ENCODE peak calls at places on chromosomes 5 and 9, in five cellular contexts. D is GM13977, N is Peyer's patch, Y is bronchial epithelial cell, R is cardiac fibroblast. G is an unnamed sample.
A peak's percentile ranks its signal among the peaks of the same experiment; 100 is the strongest.

GRCh38 chr9:706073-706472 is 135.4 kb upstream of the DMRT1 start:
- DNase-seq in R (peak; percentile 22), D (no peak), N (no peak), Y (peak; percentile 19), G (no peak)

GRCh38 chr9:89920901-89921300 is 316.1 kb downstream of the GADD45G start:
- DNase-seq in R (no peak), Y (no peak), N (no peak), D (no peak), G (no peak)

GRCh38 chr5:18742830-18743229 is 1108.6 kb downstream of the TAF11L14 start:
- DNase-seq in N (no peak), Y (no peak), D (no peak), R (no peak), G (no peak)

GRCh38 chr9:37174247-37174646 is 53.9 kb downstream of the ZCCHC7 start:
- DNase-seq in D (no peak), N (no peak), R (peak; percentile 60), Y (peak; percentile 4), G (no peak)

GRCh38 chr9:129008469-129008965 is 19.6 kb downstream of the SH3GLB2 start:
- DNase-seq in Y (no peak), N (no peak), D (no peak), R (no peak), G (no peak)

GRCh38 chr5:72167790-72168189 is 60.5 kb downstream of the MAP1B start:
- DNase-seq in R (peak; percentile 44), D (no peak), Y (no peak), N (no peak), G (no peak)

GRCh38 chr9:107222020-107222522 is 61.0 kb upstream of the RAD23B start:
- DNase-seq in Y (peak; percentile 68), R (peak; percentile 60), N (no peak), D (no peak), G (no peak)

GRCh38 chr9:110058304-110058953 is 149.5 kb downstream of the C9orf152 start:
- DNase-seq in D (peak; percentile 42), R (peak; percentile 60), N (peak; percentile 61), Y (peak; percentile 69), G (peak; percentile 61)

GRCh38 chr5:31941356-31941755 is 232.8 kb downstream of the GOLPH3 start:
- DNase-seq in R (no peak), N (no peak), D (no peak), Y (peak; percentile 78), G (no peak)

DNA sequence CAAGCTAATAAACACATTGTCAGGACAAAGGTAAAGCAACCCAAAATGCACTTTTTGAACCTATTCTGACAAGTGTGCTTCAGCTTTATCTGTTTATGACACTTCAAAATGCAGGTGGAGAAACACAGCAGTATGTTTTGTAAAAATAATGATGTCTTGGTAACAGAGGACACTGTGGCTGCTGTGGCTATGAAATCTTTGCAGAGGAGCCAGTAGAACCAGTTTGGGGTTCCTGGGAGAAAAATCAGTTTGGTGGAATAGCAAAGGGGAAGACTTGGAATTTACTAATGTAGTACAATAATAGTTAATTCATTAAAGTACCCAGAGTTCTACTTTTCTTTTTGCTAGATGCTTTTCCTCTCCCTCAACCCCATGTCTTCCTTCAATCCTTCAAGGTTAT is 40.6 kb downstream of the SIL1 start:
- DNase-seq in R (no peak), N (no peak), D (no peak), Y (no peak), G (no peak)
- TF ChIP-seq CTCF in R (no peak), N (no peak), D (no peak), Y (no peak), G (no peak)

GRCh38 chr5:120314201-120314600 is 149.9 kb upstream of the PRR16 start:
- DNase-seq in N (no peak), R (peak; percentile 71), D (no peak), Y (no peak), G (no peak)
- TF ChIP-seq CTCF in N (no peak), R (no peak), D (no peak), Y (no peak), G (no peak)

GRCh38 chr9:6944093-6944551 is 186.3 kb downstream of the KDM4C start:
- DNase-seq in N (no peak), Y (peak; percentile 71), R (peak; percentile 90), D (no peak), G (no peak)
- TF ChIP-seq CTCF in N (peak; percentile 28), Y (no peak), R (no peak), D (peak; percentile 1), G (no peak)

GRCh38 chr9:124134526-124134925 is 123.0 kb downstream of the LHX2 start:
- DNase-seq in R (no peak), N (no peak), D (no peak), Y (no peak), G (no peak)

GRCh38 chr9:124135813-124136365 is 121.9 kb upstream of the NEK6 start:
- DNase-seq in D (no peak), R (no peak), N (no peak), Y (no peak), G (no peak)

GRCh38 chr9:124132671-124133147 is 121.1 kb downstream of the LHX2 start:
- DNase-seq in D (no peak), Y (no peak), R (no peak), N (no peak), G (no peak)

GRCh38 chr9:124130277-124131075 is 118.9 kb downstream of the LHX2 start:
- DNase-seq in N (no peak), D (no peak), Y (no peak), R (no peak), G (no peak)

DNA sequence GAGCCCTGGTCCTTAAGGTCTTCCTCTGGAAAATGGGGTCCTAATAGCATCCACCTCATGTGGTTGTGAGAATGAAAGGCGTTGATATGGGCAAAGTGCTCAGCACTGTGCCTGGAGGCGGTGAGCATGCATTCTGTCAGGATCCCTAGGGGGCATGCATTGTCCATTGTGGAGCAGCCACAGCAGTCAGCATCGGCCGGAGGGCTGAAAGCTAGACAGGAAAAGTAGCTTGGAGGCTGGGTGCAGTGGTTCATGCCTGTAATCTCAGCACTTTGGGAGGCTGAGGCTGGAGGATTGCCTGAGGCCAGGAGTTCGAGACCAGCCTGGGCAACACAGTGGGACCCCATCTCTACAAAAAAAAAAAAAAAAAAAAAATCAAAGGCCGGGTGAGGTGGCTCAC is 122.2 kb downstream of the LHX2 start:
- DNase-seq in N (no peak), R (peak; percentile 67), D (no peak), Y (no peak), G (peak; percentile 68)
- TF ChIP-seq CTCF in N (peak; percentile 66), R (peak; percentile 50), D (peak; percentile 46), Y (no peak), G (peak; percentile 51)

G was measured in CD14-positive monocyte.